ENCODE peak calls at places on chromosomes 5 and 9, in five cellular contexts. V is HCT116, G is endothelial cell of umbilical vein, I is NB4, J is WTC11. T is an unnamed sample.

GRCh38 chr5:90996089-90996488 is 387.0 kb downstream of the ARRDC3 start:
- DNase-seq in G (no peak), I (no peak), J (no peak), V (no peak), T (no peak)

GRCh38 chr9:14517154-14517906 is 175.9 kb downstream of the ZDHHC21 start:
- DNase-seq in G (no peak), V (no peak), J (no peak), I (no peak), T (peak)

GRCh38 chr5:36301858-36302603 is at the start of gene RANBP3L:
- DNase-seq in V (no peak), I (peak), G (peak), J (no peak), T (no peak)

GRCh38 chr9:135144581-135145108 is 57.2 kb downstream of the OLFM1 start:
- DNase-seq in I (no peak), V (no peak), J (no peak), G (no peak), T (no peak)

GRCh38 chr9:72997387-72997995 is 44.6 kb upstream of the ALDH1A1 start:
- DNase-seq in J (no peak), G (peak), V (no peak), I (no peak), T (no peak)

GRCh38 chr5:35902032-35902681 is 36.3 kb downstream of the CAPSL start:
- DNase-seq in I (no peak), G (no peak), J (no peak), V (no peak), T (no peak)

GRCh38 chr5:152329896-152330295 is 75.2 kb downstream of the NMUR2 start:
- DNase-seq in J (no peak), I (no peak), V (no peak), G (no peak), T (no peak)

GRCh38 chr9:128361981-128362646 is 9.1 kb upstream of the URM1 start:
- DNase-seq in V (peak), J (peak), G (peak), I (peak), T (peak)

GRCh38 chr9:104682642-104683041 is 11.7 kb upstream of the OR13D1 start:
- DNase-seq in J (no peak), G (peak), V (peak), I (peak), T (peak)

GRCh38 chr9:93505518-93506123 is 52.2 kb upstream of the FAM120AOS start:
- DNase-seq in G (no peak), V (no peak), I (peak), J (no peak), T (no peak)

GRCh38 chr5:132365213-132365612 is 4.3 kb upstream of the SLC22A5 start:
- DNase-seq in I (no peak), V (peak), G (no peak), J (no peak), T (no peak)

GRCh38 chr9:76323481-76323880 is 70.7 kb downstream of the RFK start:
- DNase-seq in J (no peak), V (no peak), G (no peak), I (no peak), T (no peak)

GRCh38 chr5:115601709-115602584 is at the start of gene TICAM2:
- DNase-seq in I (peak), J (peak), V (no peak), G (peak), T (peak)

GRCh38 chr5:174741352-174741751 is 17.0 kb downstream of the MSX2 start:
- DNase-seq in J (no peak), I (no peak), G (no peak), V (no peak), T (no peak)

GRCh38 chr5:139148306-139148705 is 49.9 kb downstream of the SIL1 start:
- DNase-seq in G (no peak), V (no peak), I (no peak), J (no peak), T (no peak)

GRCh38 chr9:88872171-88872946 is 118.9 kb upstream of the S1PR3 start:
- DNase-seq in V (no peak), I (no peak), J (no peak), G (no peak), T (no peak)

GRCh38 chr5:126098330-126099017 is 324.7 kb upstream of the GRAMD2B start:
- DNase-seq in V (no peak), I (no peak), G (no peak), J (no peak), T (peak)

GRCh38 chr9:23117621-23118020 is 671.0 kb downstream of the DMRTA1 start:
- DNase-seq in V (no peak), G (peak), J (no peak), I (no peak), T (no peak)

DNA sequence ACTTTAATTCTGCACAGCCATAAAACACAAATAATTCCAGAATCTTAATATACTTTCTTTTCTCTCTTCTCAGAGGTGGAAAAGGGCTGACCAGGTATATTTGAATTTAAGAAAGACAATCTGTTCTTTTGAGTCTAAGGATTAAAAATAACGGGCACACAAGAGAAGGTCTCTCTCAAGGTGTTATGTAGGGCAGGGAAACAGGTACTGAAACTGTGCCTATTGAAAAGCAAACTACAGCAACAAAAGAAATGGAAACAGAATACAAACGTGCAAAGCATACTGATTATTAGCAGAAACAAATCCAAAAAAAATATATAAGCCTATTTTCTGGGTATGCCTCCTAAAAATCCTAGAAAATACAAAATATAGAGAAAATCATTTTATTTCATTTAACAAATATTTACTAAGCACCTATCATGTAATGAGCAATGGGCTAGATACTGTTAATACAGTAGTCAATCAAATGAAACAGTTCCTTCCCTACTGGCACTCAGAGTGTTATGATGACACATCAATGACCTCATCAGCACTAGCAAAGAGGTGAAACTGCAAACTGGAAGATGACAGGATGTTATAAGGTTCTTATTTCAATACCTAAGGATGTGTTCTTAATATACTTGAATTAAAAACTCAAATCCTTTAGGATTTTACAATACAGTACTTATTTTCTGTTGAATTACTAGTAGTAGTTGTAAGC is 87.7 kb downstream of the AUH start:
- DNase-seq in J (no peak), I (peak), G (peak), V (peak), T (no peak)
- TF ChIP-seq MAX in J (no peak), I (no peak), G (no peak), V (no peak), T (no peak)

GRCh38 chr9:18190671-18191374 is 283.1 kb upstream of the ADAMTSL1 start:
- DNase-seq in G (no peak), J (peak), I (peak), V (no peak), T (no peak)
- TF ChIP-seq MAX in G (no peak), J (no peak), I (no peak), V (no peak), T (no peak)

DNA sequence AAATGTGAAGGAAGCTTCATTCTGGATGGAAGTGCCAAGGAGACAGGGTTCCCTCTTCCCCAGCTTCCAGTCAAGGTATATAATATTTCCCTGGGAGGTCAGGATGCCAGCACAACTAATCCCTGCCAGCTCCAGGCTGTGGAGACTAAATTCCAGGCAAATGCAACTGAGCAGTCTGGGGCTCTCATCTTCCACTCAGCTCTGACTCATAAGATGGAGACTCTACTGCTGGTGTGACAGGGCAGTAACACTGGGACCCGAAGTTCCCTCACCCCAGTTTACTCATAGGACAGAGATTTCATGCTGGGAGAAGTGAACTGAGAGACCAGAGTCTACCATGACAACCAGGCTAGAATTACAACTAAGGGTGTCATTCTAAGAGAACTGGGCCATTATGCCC is 235.4 kb downstream of the FSTL4 start:
- DNase-seq in G (no peak), J (no peak), I (no peak), V (no peak), T (no peak)
- TF ChIP-seq MAX in G (no peak), J (no peak), I (no peak), V (no peak), T (no peak)

GRCh38 chr5:92177926-92178487 is 794.9 kb upstream of the ARRDC3 start:
- DNase-seq in J (no peak), V (no peak), G (no peak), I (no peak), T (no peak)

GRCh38 chr5:92180406-92180805 is 797.3 kb upstream of the ARRDC3 start:
- DNase-seq in J (no peak), V (no peak), I (no peak), G (no peak), T (no peak)

GRCh38 chr5:92179651-92180050 is 796.5 kb upstream of the ARRDC3 start:
- DNase-seq in I (no peak), J (no peak), G (no peak), V (no peak), T (no peak)
- TF ChIP-seq MAX in I (no peak), J (no peak), G (no peak), V (no peak), T (no peak)

GRCh38 chr9:84669008-84669292 is 579 bp upstream of the NTRK2 start:
- DNase-seq in J (no peak), G (no peak), I (no peak), V (no peak), T (no peak)

GRCh38 chr9:84669293-84670105 is at the start of gene NTRK2:
- DNase-seq in I (no peak), J (peak), G (peak), V (no peak), T (peak)

GRCh38 chr9:84671651-84672467 is 2.3 kb downstream of the NTRK2 start:
- DNase-seq in J (no peak), I (no peak), G (no peak), V (no peak), T (peak)

GRCh38 chr9:84670801-84671153 is 1.2 kb downstream of the NTRK2 start:
- DNase-seq in G (no peak), V (no peak), I (no peak), J (no peak), T (no peak)

DNA sequence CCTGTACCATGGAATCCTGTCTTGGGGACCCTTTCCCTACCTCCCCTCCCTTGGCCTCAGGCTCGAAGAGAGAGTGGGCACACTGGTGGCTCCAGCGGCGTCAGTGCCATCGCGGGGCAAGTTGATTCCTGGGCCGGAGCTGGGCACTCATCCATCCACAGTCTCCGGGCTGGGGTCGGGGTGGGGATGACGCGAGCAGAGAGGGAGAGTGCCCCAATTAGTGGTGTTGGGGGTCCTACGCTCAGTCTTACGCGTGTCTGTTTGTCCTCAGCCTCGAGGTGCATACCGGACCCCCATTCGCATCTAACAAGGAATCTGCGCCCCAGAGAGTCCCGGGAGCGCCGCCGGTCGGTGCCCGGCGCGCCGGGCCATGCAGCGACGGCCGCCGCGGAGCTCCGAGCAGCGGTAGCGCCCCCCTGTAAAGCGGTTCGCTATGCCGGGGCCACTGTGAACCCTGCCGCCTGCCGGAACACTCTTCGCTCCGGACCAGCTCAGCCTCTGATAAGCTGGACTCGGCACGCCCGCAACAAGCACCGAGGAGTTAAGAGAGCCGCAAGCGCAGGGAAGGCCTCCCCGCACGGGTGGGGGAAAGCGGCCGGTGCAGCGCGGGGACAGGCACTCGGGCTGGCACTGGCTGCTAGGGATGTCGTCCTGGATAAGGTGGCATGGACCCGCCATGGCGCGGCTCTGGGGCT is 724 bp downstream of the NTRK2 start:
- DNase-seq in G (no peak), J (peak), I (no peak), V (no peak), T (peak)
- TF ChIP-seq MAX in G (no peak), J (peak), I (no peak), V (no peak), T (no peak)

DNA sequence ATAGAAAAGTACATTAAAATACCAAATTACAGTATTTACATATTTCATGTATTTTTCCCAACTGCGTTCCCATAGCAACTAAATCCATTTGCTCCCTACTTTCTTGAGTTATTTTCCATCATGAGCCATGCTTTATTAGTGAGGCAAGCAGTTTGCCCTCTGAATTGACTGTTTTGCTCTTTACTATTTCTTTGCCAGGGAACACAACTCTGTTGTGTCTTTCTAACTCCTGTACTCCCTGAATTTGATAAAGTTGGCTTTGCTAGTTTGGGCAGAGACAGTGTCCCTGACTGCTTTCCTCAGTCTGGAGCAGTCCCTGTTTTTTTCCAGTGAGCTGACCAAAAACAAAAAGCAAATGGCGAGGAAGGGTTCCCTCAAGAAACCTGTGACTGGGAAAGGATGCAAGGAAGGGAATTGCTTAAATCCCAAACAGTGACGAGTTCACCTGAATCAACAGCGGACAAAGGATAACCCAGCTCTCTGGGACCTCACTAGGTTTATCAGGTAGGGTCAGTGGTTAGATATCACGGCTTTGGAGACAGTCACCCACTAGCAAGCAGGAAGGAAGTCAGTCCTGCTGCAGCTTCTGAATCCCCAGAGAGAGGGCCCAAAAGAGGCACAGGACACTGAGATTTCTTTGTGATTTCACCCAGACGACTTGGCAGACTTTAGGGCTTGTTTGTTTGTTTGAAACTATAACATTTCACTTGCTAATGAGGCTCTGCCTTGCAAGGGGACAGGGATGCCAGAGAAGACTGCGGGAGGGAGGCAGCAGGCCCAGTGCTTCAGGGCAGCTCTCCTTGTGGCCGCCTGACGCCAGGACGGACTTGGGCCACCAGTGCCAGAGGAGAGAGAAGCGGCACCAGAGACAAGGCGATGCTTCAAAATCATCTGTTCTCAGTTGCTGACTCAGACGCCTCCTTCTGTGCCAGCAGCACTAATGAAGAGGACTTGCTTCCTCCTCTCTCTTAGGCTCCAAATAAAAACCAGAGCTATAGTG is 275.8 kb upstream of the SLC30A5 start:
- DNase-seq in J (peak), V (no peak), I (no peak), G (no peak), T (no peak)
- TF ChIP-seq MAX in J (no peak), V (no peak), I (no peak), G (no peak), T (no peak)

GRCh38 chr9:24602687-24603352 is 57.1 kb upstream of the IZUMO3 start:
- DNase-seq in J (no peak), I (peak), V (no peak), G (no peak), T (no peak)
- TF ChIP-seq MAX in J (no peak), I (no peak), V (no peak), G (no peak), T (no peak)

DNA sequence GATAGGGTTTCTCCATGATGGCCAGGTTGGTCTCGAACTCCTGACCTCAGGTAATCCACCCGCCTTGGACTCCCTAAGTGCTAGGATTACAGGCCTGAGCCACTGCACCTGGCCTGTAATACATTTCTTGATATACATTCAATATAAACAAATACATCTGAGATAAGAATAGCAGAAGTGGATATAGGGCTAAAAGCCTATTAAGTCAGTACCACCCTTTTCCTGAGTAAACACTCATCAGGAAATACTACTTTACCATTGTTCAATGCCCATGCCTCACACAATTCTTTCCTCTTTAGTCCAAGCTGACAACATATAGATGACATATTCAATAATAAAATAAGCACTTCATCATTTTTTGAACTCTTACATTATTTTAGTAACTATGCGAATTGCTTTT is 64.8 kb downstream of the MRPS27 start:
- DNase-seq in I (no peak), V (no peak), G (peak), J (no peak), T (no peak)
- TF ChIP-seq MAX in I (no peak), V (no peak), G (no peak), J (no peak), T (no peak)

GRCh38 chr9:114276908-114277821 is 45.7 kb upstream of the ORM1 start:
- DNase-seq in J (peak), V (no peak), I (no peak), G (peak), T (no peak)
- TF ChIP-seq MAX in J (no peak), V (no peak), I (no peak), G (no peak), T (no peak)